ENCODE peak calls at places on chromosomes 13 and 19, in ten cellular contexts. L is body of pancreas, M is Peyer's patch, K is uterus, R is suprapubic skin, W is lower leg skin, V is ovary, G is spleen, S is H54, E is HCT116. C is an unnamed sample.

GRCh38 chr13:51689597-51689996 is 105.3 kb downstream of the WDFY2 start:
- DNase-seq in L (no peak), M (no peak), K (no peak), R (no peak), W (no peak), V (no peak), G (no peak), S (no peak), E (no peak), C (no peak)

GRCh38 chr13:21481359-21481758 is 22.3 kb upstream of the ZDHHC20 start:
- DNase-seq in L (no peak), M (no peak), K (no peak), R (no peak), W (no peak), V (no peak), G (no peak), S (no peak), E (no peak), C (no peak)

GRCh38 chr13:90553167-90553566 is 794.3 kb upstream of the MIR17HG start:
- DNase-seq in L (no peak), M (no peak), K (no peak), R (no peak), W (no peak), V (no peak), G (no peak), S (no peak), E (no peak), C (no peak)

GRCh38 chr13:103140001-103140671 is 73.9 kb upstream of the SLC10A2 start:
- DNase-seq in L (no peak), M (no peak), K (no peak), R (no peak), W (no peak), V (no peak), G (no peak), S (peak), E (peak), C (no peak)

GRCh38 chr13:51937320-51938290 is 73.6 kb downstream of the ATP7B start:
- DNase-seq in L (no peak), M (no peak), K (no peak), R (peak), W (no peak), V (no peak), G (no peak), S (no peak), E (no peak), C (no peak)

GRCh38 chr13:99406799-99407201 is 94.5 kb upstream of the TM9SF2 start:
- DNase-seq in L (no peak), M (no peak), K (no peak), R (no peak), W (no peak), V (peak), G (no peak), S (no peak), E (no peak), C (no peak)

GRCh38 chr13:113075711-113076110 is 29.9 kb upstream of the F7 start:
- DNase-seq in L (no peak), M (no peak), K (no peak), R (no peak), W (no peak), V (no peak), G (peak), S (no peak), E (no peak), C (no peak)

GRCh38 chr13:77820431-77821149 is 98.0 kb downstream of the EDNRB start:
- DNase-seq in L (no peak), M (no peak), K (no peak), R (no peak), W (no peak), V (no peak), G (no peak), S (no peak), E (no peak), C (no peak)

GRCh38 chr13:98492335-98493034 is 84.4 kb downstream of the STK24 start:
- DNase-seq in L (no peak), M (no peak), K (no peak), R (no peak), W (no peak), V (no peak), G (no peak), S (no peak), E (no peak), C (no peak)

GRCh38 chr13:103386341-103386740 is 320.1 kb upstream of the SLC10A2 start:
- DNase-seq in L (no peak), M (no peak), K (no peak), R (no peak), W (no peak), V (no peak), G (no peak), S (peak), E (no peak), C (no peak)

GRCh38 chr13:21458457-21458815 is 667 bp downstream of the ZDHHC20 start:
- DNase-seq in L (peak), M (peak), K (peak), R (no peak), W (peak), V (peak), G (peak), S (peak), E (no peak), C (peak)

GRCh38 chr19:13082192-13083007 is 20.3 kb downstream of the LYL1 start:
- DNase-seq in L (peak), M (no peak), K (peak), R (no peak), W (no peak), V (no peak), G (no peak), S (no peak), E (no peak), C (no peak)

GRCh38 chr19:7870571-7871279 is 3.5 kb downstream of the PRR36 start:
- DNase-seq in L (peak), M (peak), K (peak), R (no peak), W (peak), V (peak), G (no peak), S (peak), E (peak), C (peak)

GRCh38 chr13:21106089-21106488 is 44.7 kb upstream of the LATS2 start:
- DNase-seq in L (no peak), M (no peak), K (no peak), R (peak), W (no peak), V (no peak), G (no peak), S (peak), E (no peak), C (no peak)

GRCh38 chr13:41631296-41631965 is 174.1 kb downstream of the RGCC start:
- DNase-seq in L (no peak), M (no peak), K (no peak), R (no peak), W (no peak), V (no peak), G (no peak), S (no peak), E (no peak), C (no peak)

GRCh38 chr13:50129923-50130685 is 114.9 kb downstream of the KCNRG start:
- DNase-seq in L (no peak), M (no peak), K (peak), R (no peak), W (no peak), V (peak), G (peak), S (peak), E (no peak), C (no peak)

GRCh38 chr19:48558018-48558684 is 6.2 kb downstream of the SULT2B1 start:
- DNase-seq in L (peak), M (peak), K (no peak), R (no peak), W (peak), V (no peak), G (no peak), S (no peak), E (peak), C (peak)

GRCh38 chr19:10114651-10115391 is 3.3 kb downstream of the P2RY11 start:
- DNase-seq in L (no peak), M (no peak), K (no peak), R (no peak), W (no peak), V (peak), G (peak), S (no peak), E (no peak), C (no peak)

GRCh38 chr19:10116866-10117616 is 2.7 kb downstream of the EIF3G start:
- DNase-seq in L (no peak), M (no peak), K (no peak), R (no peak), W (no peak), V (no peak), G (peak), S (no peak), E (no peak), C (no peak)

GRCh38 chr19:10113964-10114650 is 2.6 kb downstream of the P2RY11 start:
- DNase-seq in L (no peak), M (no peak), K (no peak), R (no peak), W (no peak), V (no peak), G (peak), S (no peak), E (no peak), C (no peak)

GRCh38 chr19:10116085-10116865 is 3.4 kb downstream of the EIF3G start:
- DNase-seq in L (no peak), M (peak), K (no peak), R (no peak), W (no peak), V (no peak), G (peak), S (no peak), E (no peak), C (no peak)

GRCh38 chr19:10115392-10116084 is 4.0 kb downstream of the P2RY11 start:
- DNase-seq in L (no peak), M (peak), K (no peak), R (no peak), W (no peak), V (no peak), G (peak), S (no peak), E (no peak), C (no peak)
- TF ChIP-seq POLR2A in L (no peak), M (no peak), K (no peak), R (no peak), W (no peak), V (no peak), G (no peak), S (no peak), E (no peak), C (no peak)

GRCh38 chr13:65660696-65661095 is 1569.4 kb downstream of the PCDH9 start:
- DNase-seq in L (no peak), M (no peak), K (no peak), R (no peak), W (no peak), V (no peak), G (no peak), S (no peak), E (no peak), C (no peak)
- TF ChIP-seq POLR2A in L (no peak), M (no peak), K (no peak), R (no peak), W (no peak), V (no peak), G (no peak), S (no peak), E (no peak), C (no peak)

DNA sequence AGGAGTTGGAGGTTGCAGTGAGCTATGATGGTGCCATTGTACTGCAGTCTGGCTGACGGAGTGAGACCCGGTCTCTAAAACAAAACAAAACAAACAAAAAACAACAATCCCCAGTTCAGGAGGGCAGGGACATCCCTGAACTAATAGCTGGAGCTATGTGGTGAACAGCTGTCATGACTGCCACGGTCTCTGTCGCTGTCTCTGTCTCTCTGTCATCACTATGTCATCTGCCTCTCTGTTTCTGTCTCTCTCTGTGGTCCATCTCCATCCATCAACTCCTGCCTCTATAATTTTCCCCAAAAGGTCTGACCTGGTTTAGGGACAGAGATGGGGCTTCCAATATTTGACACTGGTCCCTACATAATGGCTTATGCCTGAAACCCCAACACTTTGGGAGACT is 7.4 kb downstream of the ITPKC start:
- DNase-seq in L (no peak), M (no peak), K (no peak), R (no peak), W (no peak), V (no peak), G (no peak), S (no peak), E (no peak), C (no peak)
- TF ChIP-seq POLR2A in L (no peak), M (no peak), K (no peak), R (no peak), W (no peak), V (no peak), G (no peak), S (no peak), E (no peak), C (no peak)

GRCh38 chr19:55063492-55063843 is 520 bp upstream of the RDH13 start:
- DNase-seq in L (no peak), M (no peak), K (no peak), R (no peak), W (no peak), V (no peak), G (no peak), S (no peak), E (no peak), C (no peak)

GRCh38 chr19:55058781-55059610 is 4.0 kb downstream of the RDH13 start:
- DNase-seq in L (no peak), M (no peak), K (no peak), R (no peak), W (no peak), V (no peak), G (no peak), S (no peak), E (no peak), C (no peak)

GRCh38 chr19:55067869-55068268 is 4.9 kb upstream of the RDH13 start:
- DNase-seq in L (no peak), M (no peak), K (no peak), R (no peak), W (no peak), V (no peak), G (no peak), S (no peak), E (no peak), C (no peak)

GRCh38 chr19:55066107-55066709 is 3.3 kb upstream of the RDH13 start:
- DNase-seq in L (no peak), M (no peak), K (no peak), R (no peak), W (no peak), V (no peak), G (no peak), S (no peak), E (no peak), C (no peak)

DNA sequence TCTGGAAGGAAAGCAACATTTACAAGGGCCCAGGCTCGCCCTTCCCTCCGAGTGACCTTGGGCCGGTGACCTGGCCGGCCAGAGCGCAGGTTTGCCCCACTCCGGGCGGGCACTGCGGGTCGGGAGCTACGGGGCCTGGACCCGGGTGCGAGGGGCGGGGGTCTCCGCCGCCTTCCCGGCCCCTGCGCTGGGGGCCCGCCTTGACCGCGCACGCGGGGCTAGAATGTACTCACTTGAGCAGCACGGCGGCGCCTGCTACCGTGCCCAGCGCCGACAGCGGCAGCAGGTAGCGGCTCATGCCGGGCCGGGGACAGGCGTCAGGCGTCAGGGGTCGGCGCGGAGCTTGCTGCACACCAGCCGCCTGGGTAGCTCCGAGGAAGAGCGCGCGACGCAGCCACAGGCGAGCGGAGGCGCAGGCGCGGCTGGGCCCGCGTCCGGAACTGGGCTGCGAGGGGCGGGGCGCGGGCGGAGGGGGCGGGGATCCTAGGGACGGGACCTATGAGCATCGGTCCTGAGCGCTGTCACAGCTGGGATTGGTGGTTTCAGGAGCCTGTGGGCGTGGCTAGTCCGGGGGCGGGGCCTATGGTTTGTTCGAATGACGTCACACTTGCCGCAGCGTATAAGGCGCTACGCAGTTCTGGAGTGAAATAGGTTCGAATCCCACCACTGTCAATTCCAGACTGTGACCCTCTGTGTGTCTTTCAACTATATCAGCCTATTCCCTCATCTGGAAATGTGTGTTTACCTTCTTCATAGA is at the start of gene RDH13:
- DNase-seq in L (peak), M (peak), K (peak), R (peak), W (peak), V (peak), G (peak), S (peak), E (peak), C (peak)
- TF ChIP-seq POLR2A in L (peak), M (peak), K (peak), R (no peak), W (no peak), V (peak), G (no peak), S (peak), E (peak), C (no peak)

GRCh38 chr19:711224-711623 is 2.5 kb downstream of the PALM start:
- DNase-seq in L (no peak), M (no peak), K (no peak), R (no peak), W (no peak), V (no peak), G (no peak), S (no peak), E (no peak), C (no peak)

GRCh38 chr19:709196-709964 is 645 bp downstream of the PALM start:
- DNase-seq in L (no peak), M (no peak), K (no peak), R (no peak), W (no peak), V (peak), G (no peak), S (no peak), E (no peak), C (no peak)

GRCh38 chr19:709965-710714 is 1.4 kb downstream of the PALM start:
- DNase-seq in L (no peak), M (no peak), K (no peak), R (no peak), W (peak), V (peak), G (no peak), S (no peak), E (no peak), C (no peak)

GRCh38 chr19:710767-711166 is 2.0 kb downstream of the PALM start:
- DNase-seq in L (no peak), M (no peak), K (no peak), R (no peak), W (no peak), V (no peak), G (no peak), S (no peak), E (no peak), C (no peak)

GRCh38 chr19:708154-709141 is at the start of gene PALM:
- DNase-seq in L (no peak), M (no peak), K (no peak), R (no peak), W (no peak), V (peak), G (no peak), S (peak), E (no peak), C (peak)
- TF ChIP-seq POLR2A in L (no peak), M (no peak), K (no peak), R (no peak), W (no peak), V (no peak), G (no peak), S (no peak), E (no peak), C (no peak)

GRCh38 chr13:110620596-110620995 is 5.3 kb downstream of the NAXD start:
- DNase-seq in L (no peak), M (no peak), K (no peak), R (no peak), W (no peak), V (no peak), G (no peak), S (no peak), E (no peak), C (no peak)
- TF ChIP-seq POLR2A in L (no peak), M (no peak), K (no peak), R (no peak), W (no peak), V (no peak), G (no peak), S (no peak), E (no peak), C (no peak)

GRCh38 chr19:38632476-38633213 is 13.7 kb downstream of the EIF3K start:
- DNase-seq in L (no peak), M (no peak), K (no peak), R (no peak), W (no peak), V (no peak), G (no peak), S (no peak), E (no peak), C (no peak)
- TF ChIP-seq POLR2A in L (no peak), M (no peak), K (no peak), R (no peak), W (no peak), V (no peak), G (no peak), S (no peak), E (no peak), C (no peak)

GRCh38 chr19:49580264-49581006 is at the start of gene NOSIP:
- DNase-seq in L (peak), M (peak), K (peak), R (peak), W (peak), V (peak), G (peak), S (peak), E (peak), C (peak)
- TF ChIP-seq POLR2A in L (peak), M (peak), K (peak), R (peak), W (no peak), V (peak), G (peak), S (peak), E (peak), C (no peak)

GRCh38 chr19:4656102-4656501 is 14.0 kb downstream of the MYDGF start:
- DNase-seq in L (no peak), M (no peak), K (no peak), R (no peak), W (no peak), V (no peak), G (no peak), S (no peak), E (no peak), C (no peak)
- TF ChIP-seq POLR2A in L (no peak), M (no peak), K (no peak), R (no peak), W (no peak), V (no peak), G (no peak), S (no peak), E (no peak), C (no peak)